ENCODE peak calls at places on chromosomes 4 and X, in ten cellular contexts. R is Panc1; C is CD8-positive, alpha-beta T cell; X is left cardiac atrium; Z is sciatic nerve; M is activated CD8-positive, alpha-beta T cell treated with anti-CD3 and anti-CD28 coated beads for 36 hours; O is naive thymus-derived CD4-positive, alpha-beta T cell; T is WTC11; J is esophagus mucosa; D is gastroesophageal sphincter. H is an unnamed sample.

GRCh38 chr4:139053909-139054308 is 38.3 kb downstream of the NOCT start:
- ATAC-seq in D (no peak), T (no peak), O (no peak), X (peak), Z (no peak), J (no peak), R (no peak), M (no peak), C (no peak), H (no peak)

GRCh38 chrX:12946838-12947544 is 27.9 kb upstream of the TMSB4X start:
- ATAC-seq in X (peak), D (peak), O (peak), M (peak), J (peak), C (peak), T (peak), Z (peak), R (peak), H (peak)

GRCh38 chr4:142345909-142346308 is 500.2 kb downstream of the INPP4B start:
- ATAC-seq in M (peak), X (no peak), C (no peak), J (no peak), O (no peak), Z (no peak), D (no peak), R (no peak), T (no peak), H (no peak)

GRCh38 chr4:141248029-141248428 is 27.3 kb downstream of the ZNF330 start:
- ATAC-seq in M (no peak), J (no peak), D (peak), R (no peak), O (no peak), Z (no peak), C (no peak), T (no peak), X (no peak), H (no peak)

GRCh38 chrX:39418936-39419659 is 617.8 kb downstream of the MID1IP1 start:
- ATAC-seq in J (no peak), T (no peak), Z (peak), D (no peak), M (no peak), O (no peak), C (no peak), X (peak), R (no peak), H (no peak)

GRCh38 chr4:74534936-74535335 is 90.0 kb downstream of the AREG start:
- ATAC-seq in T (no peak), Z (no peak), C (no peak), D (no peak), O (no peak), R (no peak), M (no peak), J (no peak), X (no peak), H (no peak)

GRCh38 chr4:87112063-87112462 is 108.4 kb downstream of the KLHL8 start:
- ATAC-seq in J (no peak), D (no peak), T (no peak), C (no peak), X (no peak), Z (no peak), M (no peak), O (no peak), R (no peak), H (no peak)

GRCh38 chr4:141658316-141658715 is 21.9 kb downstream of the IL15 start:
- ATAC-seq in Z (no peak), M (peak), R (no peak), D (no peak), T (no peak), O (no peak), J (no peak), X (no peak), C (no peak), H (no peak)

GRCh38 chr4:143482753-143483362 is 30.6 kb upstream of the SMARCA5 start:
- ATAC-seq in C (no peak), Z (peak), D (peak), T (no peak), J (peak), O (no peak), R (no peak), X (peak), M (no peak), H (peak)

GRCh38 chr4:38860788-38861424 is 4.3 kb upstream of the TLR6 start:
- ATAC-seq in M (peak), T (peak), X (no peak), D (no peak), R (no peak), Z (no peak), J (peak), O (peak), C (peak), H (peak)

GRCh38 chrX:43866423-43866822 is 15.8 kb downstream of the MAOB start:
- ATAC-seq in O (no peak), Z (no peak), D (no peak), M (no peak), R (no peak), T (no peak), X (no peak), C (no peak), J (no peak), H (no peak)